ENCODE peak calls at places on chromosomes 13 and 19, in ten cellular contexts. Q is iPS DF 6.9; T is neural crest cell; Z is NCI-H1092; P is stomach; L is CD4-positive, alpha-beta T cell; W is NCI-H1105 treated with DMSO at 0.1 percent for 48 hours; E is amniotic stem cell; B is stimulated activated naive B cell treated with anti-CD40 and anti-IgM and Interleukin-4, amounts not matched to agents 10 μg/mL and 1 μg/mL and 100 μg/mL, for 72 hours; J is hypothalamus. N is an unnamed sample.

GRCh38 chr19:29098863-29099481 is 114.0 kb downstream of the UQCRFS1 start:
- DNase-seq in E (no peak), Q (no peak), T (no peak), J (peak; percentile 40), Z (no peak), L (no peak), W (no peak), B (no peak), P (peak; percentile 31), N (no peak)

GRCh38 chr13:112900691-112901091 is 68.3 kb upstream of the MCF2L start:
- DNase-seq in L (no peak), P (no peak), T (no peak), W (no peak), J (no peak), E (no peak), Z (no peak), Q (no peak), B (no peak), N (no peak)

GRCh38 chr19:13163609-13164364 is 13.6 kb downstream of the IER2 start:
- DNase-seq in P (peak; percentile 76), W (no peak), J (peak; percentile 68), Z (no peak), E (peak; percentile 46), B (peak; percentile 47), L (peak; percentile 35), Q (no peak), T (peak; percentile 64), N (no peak)

GRCh38 chr19:16915135-16915534 is 26.3 kb downstream of the F2RL3 start:
- DNase-seq in Z (no peak), B (no peak), Q (no peak), L (no peak), P (no peak), W (no peak), J (no peak), E (no peak), T (no peak), N (no peak)

GRCh38 chr13:113050856-113051431 is 54.6 kb upstream of the F7 start:
- DNase-seq in Q (no peak), L (no peak), J (no peak), B (no peak), W (no peak), P (no peak), T (no peak), E (no peak), Z (no peak), N (no peak)

GRCh38 chr19:20863176-20863575 is 59.9 kb upstream of the ZNF85 start:
- DNase-seq in E (no peak), J (no peak), B (no peak), Q (no peak), T (no peak), P (no peak), L (no peak), W (no peak), Z (no peak), N (no peak)

GRCh38 chr19:56837004-56837403 is 3.5 kb downstream of the PEG3 start:
- DNase-seq in B (no peak), Z (no peak), J (no peak), P (no peak), E (no peak), W (no peak), L (no peak), T (no peak), Q (no peak), N (no peak)

GRCh38 chr19:14477417-14478112 is 2.4 kb upstream of the PTGER1 start:
- DNase-seq in T (no peak), E (no peak), Q (no peak), W (no peak), Z (no peak), L (no peak), P (no peak), B (no peak), J (no peak), N (no peak)

GRCh38 chr19:49224856-49225255 is 67.3 kb downstream of the TRPM4 start:
- DNase-seq in Q (peak; percentile 48), Z (peak; percentile 4), J (no peak), B (peak; percentile 41), L (peak; percentile 17), P (peak; percentile 71), T (no peak), E (peak; percentile 16), W (peak; percentile 35), N (peak; percentile 17)

GRCh38 chr13:49587311-49587847 is 2.0 kb upstream of the RCBTB1 start:
- DNase-seq in Z (no peak), L (no peak), E (no peak), B (no peak), T (no peak), P (no peak), J (no peak), W (no peak), Q (no peak), N (no peak)

GRCh38 chr13:49319555-49320350 is 72.0 kb downstream of the CDADC1 start:
- DNase-seq in P (no peak), W (no peak), Z (no peak), E (peak; percentile 5), Q (no peak), B (no peak), T (no peak), J (no peak), L (no peak), N (no peak)

GRCh38 chr19:16588089-16588823 is 16.0 kb upstream of the SLC35E1 start:
- DNase-seq in P (no peak), Q (no peak), W (no peak), Z (no peak), J (no peak), L (peak; percentile 45), B (peak; percentile 86), E (no peak), T (no peak), N (no peak)

GRCh38 chr13:99425485-99426341 is 75.6 kb upstream of the TM9SF2 start:
- DNase-seq in Z (no peak), E (no peak), J (no peak), P (peak; percentile 37), B (peak; percentile 77), T (no peak), Q (no peak), W (no peak), L (peak; percentile 62), N (no peak)

GRCh38 chr13:110371550-110372465 is 64.7 kb downstream of the COL4A2 start:
- DNase-seq in Z (no peak), T (no peak), L (no peak), J (no peak), E (no peak), B (peak; percentile 26), Q (no peak), P (no peak), W (no peak), N (no peak)

GRCh38 chr19:29805026-29805925 is 6.5 kb upstream of the CCNE1 start:
- DNase-seq in B (no peak), E (no peak), W (no peak), Z (no peak), L (no peak), T (no peak), J (no peak), Q (no peak), P (no peak), N (no peak)

GRCh38 chr19:49498475-49498874 is 2.2 kb downstream of the RPS11 start:
- DNase-seq in P (no peak), T (no peak), Q (no peak), Z (no peak), W (no peak), L (no peak), J (no peak), B (no peak), E (no peak), N (no peak)

GRCh38 chr13:41848435-41849255 is 112.3 kb downstream of the VWA8 start:
- DNase-seq in J (no peak), P (no peak), L (no peak), W (no peak), Z (no peak), E (no peak), Q (no peak), T (no peak), B (no peak), N (no peak)

GRCh38 chr13:113592571-113592970 is 8.0 kb downstream of the TFDP1 start:
- DNase-seq in B (no peak), J (no peak), P (peak; percentile 5), E (no peak), W (no peak), Q (no peak), T (no peak), Z (no peak), L (no peak), N (no peak)

GRCh38 chr13:36582977-36583376 is 90.8 kb upstream of the SERTM1 start:
- DNase-seq in Z (no peak), L (no peak), T (no peak), E (no peak), P (no peak), B (no peak), J (no peak), Q (no peak), W (no peak), N (no peak)

GRCh38 chr19:55563261-55563690 is 17.4 kb downstream of the ZNF579 start:
- DNase-seq in Z (peak; percentile 35), P (peak; percentile 87), W (no peak), Q (no peak), T (no peak), J (no peak), B (no peak), L (no peak), E (no peak), N (no peak)

GRCh38 chr13:35356572-35356971 is 119.9 kb downstream of the MAB21L1 start:
- DNase-seq in L (no peak), W (no peak), P (no peak), Q (no peak), B (no peak), Z (no peak), T (no peak), J (no peak), E (no peak), N (no peak)

GRCh38 chr19:8510589-8511115 is 3.3 kb downstream of the ZNF414 start:
- DNase-seq in P (no peak), Z (no peak), T (no peak), B (no peak), L (no peak), E (no peak), Q (no peak), W (no peak), J (no peak), N (no peak)

GRCh38 chr19:46367434-46367833 is 20.5 kb downstream of the PPP5C start:
- DNase-seq in L (no peak), P (no peak), W (no peak), Z (no peak), B (no peak), E (no peak), T (no peak), J (no peak), Q (no peak), N (no peak)

GRCh38 chr19:48587387-48587786 is 19.2 kb upstream of the SPACA4 start:
- DNase-seq in J (no peak), L (no peak), E (no peak), W (no peak), Q (no peak), Z (no peak), P (no peak), T (no peak), B (no peak), N (no peak)

GRCh38 chr13:41835871-41836270 is 125.0 kb downstream of the VWA8 start:
- DNase-seq in E (peak; percentile 52), B (no peak), T (no peak), Q (no peak), Z (no peak), W (no peak), J (no peak), L (no peak), P (no peak), N (no peak)

GRCh38 chr13:37735293-37735692 is 134.3 kb downstream of the TRPC4 start:
- DNase-seq in Q (no peak), Z (no peak), T (no peak), J (no peak), E (no peak), W (no peak), L (no peak), B (no peak), P (no peak), N (no peak)

GRCh38 chr19:15614507-15615379 is at the start of gene CYP4F8:
- DNase-seq in Q (no peak), J (no peak), E (no peak), Z (no peak), P (no peak), T (no peak), B (no peak), L (no peak), W (no peak), N (no peak)

GRCh38 chr13:25602206-25602605 is 230.4 kb downstream of the ATP8A2 start:
- DNase-seq in B (no peak), E (no peak), Q (no peak), T (no peak), J (no peak), L (no peak), Z (no peak), P (no peak), W (no peak), N (no peak)

N was measured in smooth muscle cell of the brain vasculature.